ENCODE peak calls at places on chromosomes 6 and 20, in nine cellular contexts. G, N, R, T, C, O, W, L and X are unnamed samples.

GRCh38 chr20:6707231-6707870 is 60.1 kb upstream of the BMP2 start:
- DNase-seq in L (no peak), G (no peak), N (no peak), O (no peak), C (no peak), R (no peak), W (no peak), T (no peak), X (no peak)

GRCh38 chr6:39289490-39289889 is 24.7 kb downstream of the KCNK17 start:
- DNase-seq in G (no peak), W (no peak), N (no peak), L (no peak), O (no peak), R (no peak), C (no peak), T (no peak), X (no peak)

GRCh38 chr6:113281014-113281810 is 575.9 kb upstream of the MARCKS start:
- DNase-seq in O (no peak), C (no peak), W (peak; percentile 67), L (no peak), N (no peak), R (no peak), G (no peak), T (peak; percentile 26), X (no peak)

GRCh38 chr6:113855500-113856010 is 1.6 kb upstream of the MARCKS start:
- DNase-seq in R (peak; percentile 39), T (peak; percentile 58), N (peak; percentile 45), G (peak; percentile 28), O (peak; percentile 53), C (no peak), W (no peak), L (no peak), X (peak; percentile 45)

GRCh38 chr20:59938221-59938620 is 1.9 kb downstream of the PPP1R3D start:
- DNase-seq in G (no peak), O (no peak), L (no peak), C (no peak), W (no peak), N (no peak), R (no peak), T (peak; percentile 16), X (no peak)

GRCh38 chr6:19851273-19852089 is 14.3 kb downstream of the ID4 start:
- DNase-seq in R (peak; percentile 46), L (no peak), N (peak; percentile 41), T (peak; percentile 83), O (peak; percentile 31), W (peak; percentile 36), G (peak; percentile 14), C (no peak), X (peak; percentile 40)

GRCh38 chr6:135163440-135163738 is 17.7 kb upstream of the MYB start:
- DNase-seq in R (no peak), W (no peak), L (no peak), N (no peak), G (no peak), O (no peak), C (no peak), T (no peak), X (no peak)

GRCh38 chr6:120378582-120379220 is 955.6 kb downstream of the TBC1D32 start:
- DNase-seq in T (peak; percentile 67), C (no peak), R (no peak), L (no peak), O (no peak), N (no peak), W (no peak), G (no peak), X (no peak)

GRCh38 chr20:10990625-10991382 is 317.0 kb upstream of the JAG1 start:
- DNase-seq in N (no peak), G (no peak), R (no peak), O (no peak), W (no peak), C (no peak), L (no peak), T (no peak), X (no peak)

GRCh38 chr6:87483929-87484328 is 11.2 kb downstream of the SLC35A1 start:
- DNase-seq in T (peak; percentile 15), R (no peak), N (peak; percentile 41), G (no peak), L (no peak), W (no peak), O (no peak), C (no peak), X (peak; percentile 52)

GRCh38 chr20:35463455-35464300 is 8.3 kb downstream of the CEP250 start:
- DNase-seq in W (no peak), T (peak; percentile 82), R (peak; percentile 67), L (peak; percentile 48), G (peak; percentile 57), O (peak; percentile 71), N (peak; percentile 69), C (no peak), X (peak; percentile 72)

GRCh38 chr6:33632603-33633039 is 11.5 kb downstream of the ITPR3 start:
- DNase-seq in C (no peak), O (peak; percentile 72), N (peak; percentile 67), L (peak; percentile 21), G (peak; percentile 73), W (no peak), R (peak; percentile 83), T (no peak), X (peak; percentile 59)

DNA sequence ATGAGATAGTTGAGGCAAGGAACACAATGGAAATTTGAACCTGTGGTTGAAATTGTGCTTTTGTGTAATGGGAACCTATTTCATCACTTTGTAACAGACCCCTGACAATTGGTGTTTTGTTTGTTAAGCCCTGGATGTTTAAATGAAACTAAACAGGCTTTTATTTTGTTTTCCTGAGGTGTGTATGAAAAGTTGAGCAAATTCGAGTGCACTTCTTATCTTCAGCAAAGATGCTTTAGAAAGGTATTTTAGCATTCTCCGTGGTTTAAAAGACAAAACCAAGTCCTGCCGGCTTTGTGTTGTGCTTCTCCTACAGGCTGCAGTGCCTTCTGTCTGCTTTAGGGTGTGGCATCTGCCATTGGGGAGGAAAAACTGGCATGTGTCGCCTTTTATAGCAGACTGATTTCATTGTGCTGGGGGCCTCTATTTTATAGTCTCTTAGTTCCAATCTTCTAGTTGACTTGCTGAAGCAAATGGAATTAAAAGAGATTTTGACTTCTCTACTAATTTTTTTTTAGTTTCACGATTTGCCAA is 2.2 kb upstream of the ARID1B start:
- DNase-seq in W (no peak), O (peak; percentile 62), R (no peak), T (no peak), L (no peak), G (peak; percentile 41), C (no peak), N (no peak), X (no peak)
- TF ChIP-seq CTCF in W (no peak), O (no peak), R (no peak), T (peak; percentile 8), L (no peak), G (peak; percentile 26), C (no peak), N (no peak), X (no peak)

DNA sequence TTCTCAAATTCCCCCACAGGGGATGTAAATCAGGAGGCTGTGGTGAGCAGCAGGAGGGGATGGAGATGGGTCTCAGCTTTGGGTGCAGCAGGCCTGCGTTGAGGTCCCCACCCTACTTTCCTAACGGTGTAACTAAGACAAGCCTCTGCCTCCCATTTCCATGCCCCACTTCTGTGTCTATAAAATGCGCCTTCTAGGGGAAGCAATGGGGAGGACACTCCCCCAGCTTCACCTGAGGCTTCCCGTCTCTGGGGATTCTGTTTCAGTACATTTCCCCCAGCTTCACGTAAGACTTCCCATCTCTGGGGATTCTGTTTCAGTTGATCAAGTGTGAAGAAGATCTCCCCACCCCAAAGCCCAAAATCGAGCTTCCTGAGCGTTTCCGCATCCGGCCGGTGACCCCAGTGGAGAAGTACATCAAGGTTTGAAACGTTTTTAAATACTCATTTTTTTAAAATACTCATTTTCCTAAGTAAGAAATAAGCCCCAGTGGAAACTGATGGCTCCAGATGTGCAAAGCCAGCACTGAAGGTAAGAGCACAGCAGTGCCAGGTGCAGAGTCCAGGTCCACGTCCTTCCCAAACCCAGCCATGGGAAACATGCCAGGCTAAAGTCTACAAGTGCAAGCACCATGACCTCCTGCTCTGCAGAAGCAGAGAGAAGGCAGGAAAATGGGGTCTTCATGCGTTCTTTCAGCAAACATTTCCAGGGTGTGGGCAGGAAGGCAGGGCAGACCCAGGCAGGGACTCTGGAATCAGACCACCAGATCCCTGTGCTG is 73.1 kb downstream of the ANKRD60 start:
- DNase-seq in C (no peak), R (no peak), W (no peak), G (no peak), O (no peak), N (no peak), T (no peak), L (no peak), X (no peak)
- TF ChIP-seq CTCF in C (no peak), R (no peak), W (no peak), G (no peak), O (no peak), N (no peak), T (no peak), L (no peak), X (no peak)

DNA sequence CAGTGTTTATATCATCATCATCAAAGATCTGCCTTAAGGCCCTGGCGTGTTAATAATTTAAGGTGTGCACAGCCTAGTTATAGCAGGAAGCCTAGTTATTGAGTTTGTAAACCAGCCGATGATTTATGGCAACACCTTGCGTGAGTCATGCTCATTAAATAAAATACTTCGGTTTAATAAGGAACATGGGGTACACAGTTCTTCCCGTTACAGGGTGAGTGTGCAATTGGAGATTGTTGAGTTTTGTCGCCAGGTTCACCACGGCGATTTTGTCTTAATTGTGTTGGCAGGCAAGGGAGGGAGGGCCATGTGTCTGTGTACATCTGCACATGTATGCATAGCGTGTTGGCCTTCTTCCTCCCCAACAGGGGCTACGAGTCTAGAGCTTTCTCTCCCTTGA is 104.0 kb downstream of the TFAP2A start:
- DNase-seq in T (no peak), R (no peak), C (no peak), W (no peak), L (no peak), N (no peak), O (no peak), G (no peak), X (no peak)
- TF ChIP-seq CTCF in T (no peak), R (no peak), C (no peak), W (no peak), L (no peak), N (no peak), O (no peak), G (no peak), X (no peak)

GRCh38 chr6:30394139-30394538 is 49.2 kb downstream of the RPP21 start:
- DNase-seq in L (no peak), N (no peak), C (no peak), G (peak; percentile 44), R (no peak), T (no peak), O (peak; percentile 57), W (no peak), X (no peak)

GRCh38 chr6:30396833-30397479 is 52.0 kb downstream of the RPP21 start:
- DNase-seq in O (peak; percentile 84), T (peak; percentile 51), W (no peak), C (peak; percentile 93), N (peak; percentile 86), L (peak; percentile 83), R (peak; percentile 91), G (peak; percentile 83), X (peak; percentile 97)

GRCh38 chr6:30399390-30400058 is 54.6 kb downstream of the RPP21 start:
- DNase-seq in N (no peak), C (no peak), T (no peak), W (no peak), G (no peak), L (no peak), R (no peak), O (no peak), X (no peak)

DNA sequence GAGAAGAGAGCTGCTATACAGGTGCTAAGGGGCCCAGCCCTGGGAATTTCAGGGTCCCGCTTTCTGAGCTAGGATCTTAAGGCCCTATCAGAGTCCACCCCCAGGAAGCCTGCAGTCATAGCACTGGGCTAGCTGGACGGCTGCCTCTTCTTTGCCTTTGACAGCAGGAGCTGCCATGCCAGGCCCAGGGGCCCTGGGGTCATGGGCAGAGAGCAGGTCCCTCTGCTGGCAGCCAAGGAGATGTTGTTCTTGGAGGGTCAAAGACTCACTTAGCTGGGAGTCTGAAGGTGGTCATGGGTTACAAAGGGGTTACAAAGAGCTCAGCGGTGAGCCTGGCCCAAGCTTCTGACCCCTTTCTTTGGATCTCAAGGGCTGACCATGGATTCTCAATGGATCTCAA is 52.7 kb downstream of the RPP21 start:
- DNase-seq in R (no peak), W (no peak), N (no peak), O (no peak), L (no peak), C (no peak), T (no peak), G (no peak), X (peak; percentile 16)
- TF ChIP-seq CTCF in R (no peak), W (no peak), N (no peak), O (no peak), L (no peak), C (no peak), T (no peak), G (no peak), X (no peak)